ENCODE peak calls at places on chromosome 20, in five cellular contexts. E is DND-41; P is SJSA1; A is naive thymus-derived CD4-positive, alpha-beta T cell; S is esophagus squamous epithelium. C is an unnamed sample. For H3K9me3, the result is how much of the 10 kb centered on the place peaks cover.

GRCh38 chr20:62928246-62928939 is 2.1 kb upstream of the DIDO1 start:
- DNase-seq in E (peak), P (peak), A (no peak), S (no peak), C (no peak)

GRCh38 chr20:49098136-49098535 is 52.0 kb downstream of the CSE1L start:
- DNase-seq in E (no peak), P (no peak), A (no peak), S (no peak), C (no peak)

GRCh38 chr20:36632487-36633284 is 13.3 kb downstream of the SLA2 start:
- DNase-seq in E (no peak), P (no peak), A (no peak), S (no peak), C (no peak)

GRCh38 chr20:13552061-13552460 is 86.7 kb downstream of the TASP1 start:
- DNase-seq in E (no peak), P (no peak), A (no peak), S (no peak), C (no peak)

GRCh38 chr20:47785900-47786762 is 850 bp upstream of the SULF2 start:
- DNase-seq in E (no peak), P (peak), A (no peak), S (no peak), C (no peak)

GRCh38 chr20:49901588-49901987 is 13.7 kb downstream of the SPATA2 start:
- DNase-seq in E (no peak), P (no peak), A (no peak), S (no peak), C (no peak)

GRCh38 chr20:2654384-2654822 is 2.0 kb downstream of the NOP56 start:
- DNase-seq in E (no peak), P (no peak), A (no peak), S (no peak), C (no peak)

GRCh38 chr20:36305602-36306556 is at the start of gene DLGAP4:
- DNase-seq in E (no peak), P (no peak), A (no peak), S (no peak), C (no peak)

GRCh38 chr20:9884666-9885065 is 45.8 kb upstream of the PAK5 start:
- DNase-seq in E (no peak), P (no peak), A (no peak), S (no peak), C (no peak)

GRCh38 chr20:10020937-10021336 is 13.8 kb upstream of the ANKEF1 start:
- DNase-seq in E (no peak), P (no peak), A (no peak), S (no peak), C (no peak)

GRCh38 chr20:11032611-11033010 is 358.8 kb upstream of the JAG1 start:
- DNase-seq in E (no peak), P (no peak), A (no peak), S (no peak), C (no peak)

GRCh38 chr20:35992713-35993335 is 24.4 kb downstream of the CNBD2 start:
- DNase-seq in E (peak), P (peak), A (peak), S (no peak), C (peak)

GRCh38 chr20:45392733-45393132 is 14.6 kb upstream of the TP53TG5 start:
- DNase-seq in E (no peak), P (no peak), A (no peak), S (no peak), C (no peak)

GRCh38 chr20:47544240-47544639 is 42.6 kb downstream of the NCOA3 start:
- DNase-seq in E (no peak), P (peak), A (no peak), S (no peak), C (no peak)

GRCh38 chr20:13101701-13102100 is 92.9 kb downstream of the SPTLC3 start:
- DNase-seq in E (no peak), P (no peak), A (no peak), S (no peak), C (no peak)

GRCh38 chr20:43959079-43959919 is 44.6 kb downstream of the TOX2 start:
- DNase-seq in E (peak), P (no peak), A (peak), S (no peak), C (peak)

GRCh38 chr20:38453941-38454340 is 18.7 kb upstream of the RALGAPB start:
- DNase-seq in E (no peak), P (no peak), A (no peak), S (no peak), C (no peak)

GRCh38 chr20:39066464-39066863 is 104.3 kb downstream of the DHX35 start:
- DNase-seq in E (no peak), P (no peak), A (no peak), S (no peak), C (no peak)

GRCh38 chr20:37357481-37358365 is 11.8 kb downstream of the SRC start:
- DNase-seq in E (no peak), P (no peak), A (no peak), S (no peak), C (no peak)

GRCh38 chr20:9079038-9079731 is 10.3 kb downstream of the PLCB4 start:
- DNase-seq in E (no peak), P (no peak), A (no peak), S (no peak), C (no peak)

GRCh38 chr20:35079472-35080347 is 12.9 kb downstream of the TRPC4AP start:
- DNase-seq in E (no peak), P (no peak), A (no peak), S (no peak), C (no peak)

GRCh38 chr20:63873477-63873971 is 8.5 kb downstream of the TPD52L2 start:
- DNase-seq in E (no peak), P (no peak), A (no peak), S (no peak), C (no peak)

GRCh38 chr20:41426361-41426900 is 59.8 kb upstream of the EMILIN3 start:
- DNase-seq in E (no peak), P (no peak), A (no peak), S (no peak), C (no peak)

GRCh38 chr20:41425180-41425884 is 58.7 kb upstream of the EMILIN3 start:
- DNase-seq in E (no peak), P (no peak), A (no peak), S (no peak), C (no peak)

GRCh38 chr20:41427833-41428232 is 61.2 kb upstream of the EMILIN3 start:
- DNase-seq in E (no peak), P (no peak), A (no peak), S (no peak), C (no peak)

GRCh38 chr20:41428285-41428684 is 61.7 kb upstream of the EMILIN3 start:
- DNase-seq in E (peak), P (peak), A (peak), S (no peak), C (no peak)

DNA sequence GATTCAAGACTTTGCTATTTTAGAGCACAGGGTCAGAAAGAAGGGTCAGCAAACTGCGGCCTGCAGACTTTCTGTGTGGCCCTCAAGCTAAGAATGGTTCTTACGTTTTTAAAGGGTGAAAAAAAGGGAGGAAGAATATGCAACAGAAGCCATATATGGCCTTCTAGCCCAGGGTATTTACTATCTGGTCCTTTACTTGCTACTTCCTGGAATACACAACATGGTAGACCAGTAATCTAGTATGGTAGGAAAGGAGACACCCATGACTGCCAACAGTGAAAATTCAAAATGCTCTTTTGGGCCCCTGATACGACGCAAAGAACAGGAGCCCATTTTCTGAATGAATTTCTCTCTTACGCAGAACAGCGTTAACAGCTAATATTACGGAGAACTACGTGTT is 60.4 kb upstream of the EMILIN3 start:
- DNase-seq in E (no peak), P (no peak), A (no peak), S (no peak), C (no peak)
- H3K9me3 ChIP-seq in E (under half), P (under half), A (under half), S (under half), C (under half)

GRCh38 chr20:19012671-19013070 is 199.1 kb downstream of the SCP2D1 start:
- DNase-seq in E (no peak), P (no peak), A (no peak), S (no peak), C (no peak)

GRCh38 chr20:19013907-19014306 is 198.5 kb upstream of the SLC24A3 start:
- DNase-seq in E (no peak), P (no peak), A (no peak), S (no peak), C (no peak)

GRCh38 chr20:19015326-19015725 is 197.1 kb upstream of the SLC24A3 start:
- DNase-seq in E (no peak), P (no peak), A (no peak), S (no peak), C (no peak)

GRCh38 chr20:19017104-19017690 is 195.2 kb upstream of the SLC24A3 start:
- DNase-seq in E (no peak), P (no peak), A (no peak), S (no peak), C (no peak)

GRCh38 chr20:19015890-19016465 is 196.5 kb upstream of the SLC24A3 start:
- DNase-seq in E (no peak), P (no peak), A (no peak), S (no peak), C (no peak)
- H3K9me3 ChIP-seq in E (under half), P (under half), A (under half), S (under half), C (under half)

GRCh38 chr20:31454374-31454773 is 13.9 kb downstream of the DEFB123 start:
- DNase-seq in E (no peak), P (no peak), A (no peak), S (no peak), C (no peak)

GRCh38 chr20:31452575-31452974 is 12.1 kb downstream of the DEFB123 start:
- DNase-seq in E (no peak), P (no peak), A (no peak), S (no peak), C (no peak)

GRCh38 chr20:31446084-31446819 is 5.8 kb downstream of the DEFB123 start:
- DNase-seq in E (no peak), P (no peak), A (no peak), S (no peak), C (no peak)

DNA sequence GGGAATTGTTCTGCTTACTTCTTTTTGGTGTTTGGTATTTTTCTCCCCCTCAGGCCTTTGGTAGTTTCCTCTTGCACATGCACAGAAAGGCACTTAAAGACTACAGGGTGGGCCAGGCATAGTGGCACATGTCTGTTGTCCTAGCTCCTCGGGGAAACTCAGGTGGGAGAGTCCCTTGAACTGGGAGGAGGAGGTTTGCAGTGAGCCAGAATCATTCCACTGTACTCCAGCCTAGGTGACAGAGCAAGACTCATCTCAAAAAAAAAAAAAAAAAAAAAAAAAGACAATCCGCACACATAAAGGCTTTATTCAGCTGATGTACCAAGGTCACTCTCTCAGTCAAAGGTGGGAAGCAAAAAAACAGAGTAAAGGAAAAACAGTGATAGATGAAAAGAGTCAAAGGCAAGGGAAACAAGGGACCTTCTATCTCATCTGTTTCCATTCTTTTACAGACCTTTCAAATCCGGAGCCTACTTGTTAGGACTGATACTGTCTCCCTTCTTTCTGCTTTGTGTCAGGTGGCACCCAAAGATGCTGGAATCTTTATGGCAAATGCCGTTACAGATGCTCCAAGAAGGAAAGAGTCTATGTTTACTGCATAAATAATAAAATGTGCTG is 9.2 kb downstream of the DEFB123 start:
- DNase-seq in E (no peak), P (no peak), A (no peak), S (no peak), C (no peak)
- H3K9me3 ChIP-seq in E (under half), P (under half), A (under half), S (under half), C (under half)

GRCh38 chr20:30511322-30512030 is 746.0 kb upstream of the DEFB115 start:
- DNase-seq in E (no peak), P (no peak), A (no peak), S (no peak), C (no peak)
- H3K9me3 ChIP-seq in E (under half), P (under half), A (under half), S (under half), C (under half)

GRCh38 chr20:24899153-24899552 is 49.9 kb upstream of the CST7 start:
- DNase-seq in E (no peak), P (no peak), A (no peak), S (no peak), C (no peak)
- H3K9me3 ChIP-seq in E (under half), P (under half), A (under half), S (under half), C (under half)

GRCh38 chr20:51299413-51299812 is 243.1 kb downstream of the NFATC2 start:
- DNase-seq in E (no peak), P (no peak), A (no peak), S (no peak), C (no peak)
- H3K9me3 ChIP-seq in E (under half), P (under half), A (under half), S (under half), C (under half)

GRCh38 chr20:56181593-56181992 is 66.9 kb upstream of the MC3R start:
- DNase-seq in E (no peak), P (no peak), A (no peak), S (no peak), C (no peak)

GRCh38 chr20:56174416-56174815 is 74.1 kb upstream of the MC3R start:
- DNase-seq in E (no peak), P (no peak), A (no peak), S (no peak), C (no peak)

GRCh38 chr20:56178219-56178618 is 70.3 kb upstream of the MC3R start:
- DNase-seq in E (no peak), P (no peak), A (no peak), S (no peak), C (no peak)

GRCh38 chr20:56175884-56176283 is 72.6 kb upstream of the MC3R start:
- DNase-seq in E (no peak), P (no peak), A (no peak), S (no peak), C (no peak)

DNA sequence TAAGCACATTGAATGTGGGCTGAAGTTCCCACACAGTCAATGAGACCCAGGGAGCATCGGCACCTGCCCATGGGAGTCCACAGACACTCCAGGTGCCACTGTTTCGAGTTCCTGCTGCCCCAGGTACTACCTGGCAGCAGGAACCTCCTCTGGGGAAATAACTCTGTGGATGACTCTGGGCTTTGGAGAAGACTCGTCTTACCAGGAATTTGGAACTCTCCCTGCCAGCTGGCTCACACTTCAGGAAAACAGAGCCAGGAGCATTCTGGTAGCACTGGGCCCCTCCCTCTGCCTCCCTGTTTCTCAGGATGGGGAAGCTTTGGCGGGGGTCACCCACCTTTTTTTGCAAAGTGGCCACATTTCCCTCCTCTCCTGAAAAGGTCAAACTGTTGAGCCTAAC is 69.5 kb upstream of the MC3R start:
- DNase-seq in E (no peak), P (no peak), A (no peak), S (no peak), C (no peak)
- H3K9me3 ChIP-seq in E (under half), P (under half), A (under half), S (under half), C (under half)

GRCh38 chr20:57993738-57994431 is 234.6 kb downstream of the ANKRD60 start:
- DNase-seq in E (no peak), P (peak), A (no peak), S (no peak), C (no peak)

GRCh38 chr20:57996465-57996864 is 232.0 kb downstream of the ANKRD60 start:
- DNase-seq in E (no peak), P (no peak), A (no peak), S (no peak), C (no peak)

GRCh38 chr20:57998276-57998675 is 230.2 kb downstream of the ANKRD60 start:
- DNase-seq in E (no peak), P (no peak), A (no peak), S (no peak), C (no peak)

GRCh38 chr20:57996936-57997629 is 231.4 kb downstream of the ANKRD60 start:
- DNase-seq in E (no peak), P (peak), A (no peak), S (no peak), C (no peak)

DNA sequence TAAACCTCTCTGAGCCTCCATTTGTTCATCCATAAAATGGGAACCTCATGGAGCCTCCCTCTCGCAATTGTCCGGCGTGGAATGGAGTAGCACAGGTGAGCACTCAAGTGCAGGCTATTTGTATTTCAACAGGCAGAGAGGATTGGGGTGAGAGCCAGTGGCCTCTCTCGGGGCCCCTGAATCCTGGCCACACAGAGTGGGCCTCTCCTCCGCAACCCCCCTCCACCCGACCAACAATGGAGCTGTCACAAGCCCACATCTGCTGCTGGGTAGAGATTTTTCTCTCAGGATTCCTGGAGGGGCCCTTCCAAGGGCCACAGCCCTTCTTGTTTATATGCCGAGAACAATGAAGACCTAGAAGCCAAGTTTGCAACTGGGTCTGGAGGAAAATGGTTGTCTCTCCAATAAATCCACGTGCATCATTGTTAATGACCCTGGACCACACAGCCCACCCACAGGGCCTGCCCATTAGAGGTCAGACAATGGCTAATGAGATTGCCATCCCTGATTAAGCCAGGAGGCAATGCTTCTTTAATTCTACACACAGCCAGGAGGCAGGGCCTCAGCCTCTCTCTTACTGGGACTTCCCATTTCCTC is 233.0 kb downstream of the ANKRD60 start:
- DNase-seq in E (no peak), P (peak), A (no peak), S (no peak), C (no peak)
- H3K9me3 ChIP-seq in E (under half), P (under half), A (under half), S (under half), C (under half)

DNA sequence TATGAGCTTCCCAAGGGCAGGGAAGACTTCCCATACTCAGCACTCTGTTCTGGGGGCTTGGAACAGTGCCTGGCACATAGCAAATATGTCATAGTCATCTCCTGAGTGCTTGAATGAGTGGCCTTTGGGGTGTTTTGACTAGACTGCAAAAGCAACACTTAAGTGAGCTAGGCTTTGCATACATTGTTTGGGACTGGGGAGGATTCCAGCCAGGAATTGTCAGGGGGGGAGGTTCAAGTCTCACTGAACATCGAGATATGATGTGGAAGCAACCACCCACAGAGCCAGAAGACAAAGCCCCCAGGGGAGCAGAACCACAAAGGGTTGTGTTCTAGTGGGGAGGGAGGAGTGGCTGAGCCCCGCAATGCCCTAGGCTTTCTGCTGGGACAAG is 98.4 kb downstream of the SYCP2 start:
- DNase-seq in E (no peak), P (peak), A (no peak), S (no peak), C (no peak)
- H3K9me3 ChIP-seq in E (under half), P (under half), A (under half), S (under half), C (under half)

GRCh38 chr20:87372-87771 is at the start of gene DEFB125:
- DNase-seq in E (no peak), P (no peak), A (no peak), S (no peak), C (no peak)
- H3K9me3 ChIP-seq in E (under half), P (under half), A (under half), S (under half), C (under half)

C was measured in T-helper 17 cell.